ENCODE peak calls at places on chromosome X, in four cellular contexts. One of them, this sample, is unnamed.

GRCh38 chrX:27884654-27885053 is 76.9 kb downstream of the MAGEB10 start:
- DNase-seq in SIG-M5: no peak
- DNase-seq in PC-3: no peak
- DNase-seq in amniotic stem cell: no peak
- DNase-seq in this sample: no peak

GRCh38 chrX:42025861-42026260 is 102.5 kb upstream of the CASK start:
- DNase-seq in SIG-M5: no peak
- DNase-seq in PC-3: peak; percentile 15
- DNase-seq in amniotic stem cell: no peak
- DNase-seq in this sample: no peak

GRCh38 chrX:39012561-39013209 is 211.4 kb downstream of the MID1IP1 start:
- DNase-seq in SIG-M5: no peak
- DNase-seq in PC-3: peak; percentile 27
- DNase-seq in amniotic stem cell: no peak
- DNase-seq in this sample: no peak

GRCh38 chrX:48937065-48937907 is 18.5 kb upstream of the PIM2 start:
- DNase-seq in SIG-M5: peak; percentile 81
- DNase-seq in PC-3: no peak
- DNase-seq in amniotic stem cell: no peak
- DNase-seq in this sample: peak; percentile 92

GRCh38 chrX:40100141-40100536 is 2.4 kb upstream of the BCOR start:
- DNase-seq in SIG-M5: no peak
- DNase-seq in PC-3: peak; percentile 60
- DNase-seq in amniotic stem cell: no peak
- DNase-seq in this sample: no peak

GRCh38 chrX:23483396-23483795 is 148.7 kb downstream of the PTCHD1 start:
- DNase-seq in SIG-M5: no peak
- DNase-seq in PC-3: no peak
- DNase-seq in amniotic stem cell: no peak
- DNase-seq in this sample: no peak

GRCh38 chrX:112662559-112663427 is 16.9 kb downstream of the LHFPL1 start:
- DNase-seq in SIG-M5: no peak
- DNase-seq in PC-3: no peak
- DNase-seq in amniotic stem cell: no peak
- DNase-seq in this sample: no peak

GRCh38 chrX:150692296-150692695 is 900 bp upstream of the MTMR1 start:
- DNase-seq in SIG-M5: no peak
- DNase-seq in PC-3: no peak
- DNase-seq in amniotic stem cell: no peak
- DNase-seq in this sample: no peak

GRCh38 chrX:1720826-1721225 is 106.0 kb downstream of the ASMT start:
- DNase-seq in SIG-M5: no peak
- DNase-seq in PC-3: no peak
- DNase-seq in amniotic stem cell: no peak
- DNase-seq in this sample: no peak

GRCh38 chrX:63275127-63275526 is 76.0 kb downstream of the SPIN4 start:
- DNase-seq in SIG-M5: no peak
- DNase-seq in PC-3: peak; percentile 58
- DNase-seq in amniotic stem cell: no peak
- DNase-seq in this sample: peak; percentile 47

GRCh38 chrX:109475174-109475891 is 6.6 kb downstream of the GUCY2F start:
- DNase-seq in SIG-M5: no peak
- DNase-seq in PC-3: peak; percentile 62
- DNase-seq in amniotic stem cell: peak; percentile 4
- DNase-seq in this sample: peak; percentile 41

GRCh38 chrX:115499112-115499805 is 61.7 kb upstream of the PLS3 start:
- DNase-seq in SIG-M5: no peak
- DNase-seq in PC-3: no peak
- DNase-seq in amniotic stem cell: no peak
- DNase-seq in this sample: no peak

GRCh38 chrX:20623448-20623847 is 356.7 kb upstream of the RPS6KA3 start:
- DNase-seq in SIG-M5: no peak
- DNase-seq in PC-3: peak; percentile 46
- DNase-seq in amniotic stem cell: no peak
- DNase-seq in this sample: no peak

GRCh38 chrX:152819271-152819670 is 11.3 kb downstream of the CETN2 start:
- DNase-seq in SIG-M5: no peak
- DNase-seq in PC-3: peak; percentile 19
- DNase-seq in amniotic stem cell: no peak
- DNase-seq in this sample: no peak

GRCh38 chrX:49276671-49277519 is 7.3 kb downstream of the PPP1R3F start:
- DNase-seq in SIG-M5: no peak
- DNase-seq in PC-3: no peak
- DNase-seq in amniotic stem cell: no peak
- DNase-seq in this sample: peak; percentile 61

GRCh38 chrX:101164766-101165590 is 54.6 kb upstream of the DRP2 start:
- DNase-seq in SIG-M5: no peak
- DNase-seq in PC-3: peak; percentile 21
- DNase-seq in amniotic stem cell: no peak
- DNase-seq in this sample: no peak

GRCh38 chrX:70087857-70088256 is 25.6 kb downstream of the OTUD6A start:
- DNase-seq in SIG-M5: no peak
- DNase-seq in PC-3: peak; percentile 59
- DNase-seq in amniotic stem cell: no peak
- DNase-seq in this sample: no peak

GRCh38 chrX:9899640-9900075 is 67.5 kb upstream of the CLDN34 start:
- DNase-seq in SIG-M5: no peak
- DNase-seq in PC-3: no peak
- DNase-seq in amniotic stem cell: no peak
- DNase-seq in this sample: no peak

GRCh38 chrX:140503230-140503585 is 1.7 kb downstream of the SOX3 start:
- DNase-seq in SIG-M5: no peak
- DNase-seq in PC-3: no peak
- DNase-seq in amniotic stem cell: no peak
- DNase-seq in this sample: no peak

GRCh38 chrX:39011454-39012204 is 210.4 kb downstream of the MID1IP1 start:
- DNase-seq in SIG-M5: no peak
- DNase-seq in PC-3: peak; percentile 77
- DNase-seq in amniotic stem cell: no peak
- DNase-seq in this sample: no peak

GRCh38 chrX:100643943-100644587 is at the start of gene SRPX2:
- DNase-seq in SIG-M5: no peak
- DNase-seq in PC-3: peak; percentile 88
- DNase-seq in amniotic stem cell: peak; percentile 59
- DNase-seq in this sample: no peak

GRCh38 chrX:69616520-69617203 is 749 bp downstream of the EDA start:
- DNase-seq in SIG-M5: no peak
- DNase-seq in PC-3: no peak
- DNase-seq in amniotic stem cell: no peak
- DNase-seq in this sample: peak; percentile 41

GRCh38 chrX:53265771-53266170 is 15.6 kb downstream of the IQSEC2 start:
- DNase-seq in SIG-M5: no peak
- DNase-seq in PC-3: peak; percentile 82
- DNase-seq in amniotic stem cell: peak; percentile 1
- DNase-seq in this sample: no peak

GRCh38 chrX:151982217-151982616 is 7.7 kb upstream of the GABRE start:
- DNase-seq in SIG-M5: no peak
- DNase-seq in PC-3: peak; percentile 28
- DNase-seq in amniotic stem cell: no peak
- DNase-seq in this sample: no peak

GRCh38 chrX:140815868-140816267 is 106.3 kb downstream of the LINC00632 start:
- DNase-seq in SIG-M5: no peak
- DNase-seq in PC-3: peak; percentile 63
- DNase-seq in amniotic stem cell: no peak
- DNase-seq in this sample: no peak

GRCh38 chrX:153573999-153574398 is 24.9 kb downstream of the CCNQ start:
- DNase-seq in SIG-M5: no peak
- DNase-seq in PC-3: peak; percentile 8
- DNase-seq in amniotic stem cell: no peak
- DNase-seq in this sample: no peak

GRCh38 chrX:43474321-43474720 is 181.8 kb upstream of the MAOA start:
- DNase-seq in SIG-M5: no peak
- DNase-seq in PC-3: peak; percentile 52
- DNase-seq in amniotic stem cell: no peak
- DNase-seq in this sample: no peak

This sample was measured in activated CD8-positive, alpha-beta memory T cell treated with anti-CD3 and anti-CD28 coated beads, Interleukin-2, amount 50 U/mL, for 48 hours.